ENCODE peak calls at places on chromosomes 12 and 14, in four cellular contexts. M is left colon, Z is EH, T is GM13977. C is an unnamed sample.
A peak's percentile ranks its signal among the peaks of the same experiment; 100 is the strongest.

GRCh38 chr12:120110550-120111501 is 5.7 kb downstream of the RAB35 start:
- DNase-seq in M (peak; percentile 61), Z (no peak), T (peak; percentile 66), C (no peak)

GRCh38 chr12:44046732-44047417 is 211.0 kb downstream of the TMEM117 start:
- DNase-seq in M (no peak), Z (no peak), T (no peak), C (no peak)

GRCh38 chr12:115232455-115233156 is 548.6 kb upstream of the TBX3 start:
- DNase-seq in M (no peak), Z (peak; percentile 77), T (no peak), C (no peak)

GRCh38 chr12:25723921-25724491 is 170.9 kb upstream of the LMNTD1 start:
- DNase-seq in M (no peak), Z (peak; percentile 24), T (no peak), C (no peak)

GRCh38 chr12:88856201-88856600 is 275.9 kb upstream of the KITLG start:
- DNase-seq in M (no peak), Z (no peak), T (no peak), C (no peak)

GRCh38 chr14:95452176-95452889 is 64.1 kb downstream of the SYNE3 start:
- DNase-seq in M (no peak), Z (no peak), T (peak; percentile 61), C (no peak)

GRCh38 chr12:91717804-91718203 is 427.8 kb downstream of the BTG1 start:
- DNase-seq in M (no peak), Z (no peak), T (no peak), C (no peak)

GRCh38 chr14:21023817-21024667 is 819 bp downstream of the NDRG2 start:
- DNase-seq in M (no peak), Z (no peak), T (no peak), C (no peak)

GRCh38 chr12:58765653-58766554 is 154.4 kb downstream of the LRIG3 start:
- DNase-seq in M (no peak), Z (peak; percentile 15), T (no peak), C (no peak)

GRCh38 chr12:68334136-68334535 is 2.0 kb upstream of the MDM1 start:
- DNase-seq in M (no peak), Z (no peak), T (peak; percentile 30), C (peak; percentile 24)

GRCh38 chr12:95265765-95266164 is 48.2 kb downstream of the VEZT start:
- DNase-seq in M (no peak), Z (no peak), T (no peak), C (no peak)

GRCh38 chr12:51202650-51203198 is 15.1 kb downstream of the POU6F1 start:
- DNase-seq in M (no peak), Z (no peak), T (no peak), C (no peak)

GRCh38 chr12:24034160-24034559 is 84.7 kb upstream of the SOX5 start:
- DNase-seq in M (no peak), Z (no peak), T (no peak), C (no peak)

GRCh38 chr14:54105406-54105805 is 148.8 kb upstream of the BMP4 start:
- DNase-seq in M (no peak), Z (no peak), T (no peak), C (no peak)

GRCh38 chr12:50799908-50800307 is 36.0 kb downstream of the ATF1 start:
- DNase-seq in M (no peak), Z (peak; percentile 13), T (no peak), C (no peak)

GRCh38 chr14:102506599-102506871 is 3.0 kb downstream of the ANKRD9 start:
- DNase-seq in M (no peak), Z (no peak), T (no peak), C (no peak)

GRCh38 chr12:122834921-122835692 is at the start of gene HIP1R:
- DNase-seq in M (no peak), Z (peak; percentile 33), T (peak; percentile 88), C (no peak)

GRCh38 chr12:54364413-54364812 is at the start of gene GPR84:
- DNase-seq in M (no peak), Z (no peak), T (no peak), C (no peak)

GRCh38 chr12:89862511-89863331 is 154.1 kb upstream of the ATP2B1 start:
- DNase-seq in M (peak; percentile 36), Z (peak; percentile 35), T (peak; percentile 44), C (peak; percentile 18)

GRCh38 chr14:68172216-68172615 is 352.6 kb downstream of the RAD51B start:
- DNase-seq in M (no peak), Z (no peak), T (no peak), C (no peak)

C was measured in CMK.